ENCODE peak calls at places on chromosomes 6 and 20, in ten cellular contexts. U, R, G, F, S, M, N, B, Z and Q are unnamed samples.

GRCh38 chr20:18258126-18258860 is 30.0 kb upstream of the ZNF133 start:
- DNase-seq in U (no peak), R (no peak), G (no peak), F (no peak), S (no peak), M (no peak), N (no peak), B (no peak), Z (no peak), Q (no peak)

GRCh38 chr6:118299023-118299422 is 249.1 kb upstream of the PLN start:
- DNase-seq in U (no peak), R (no peak), G (no peak), F (no peak), S (no peak), M (no peak), N (no peak), B (no peak), Z (no peak), Q (peak)

GRCh38 chr6:45148711-45149341 is 179.3 kb upstream of the RUNX2 start:
- DNase-seq in U (no peak), R (no peak), G (no peak), F (no peak), S (peak), M (no peak), N (no peak), B (no peak), Z (no peak), Q (peak)

GRCh38 chr6:1311400-1312192 is at the start of gene FOXQ1:
- DNase-seq in U (no peak), R (peak), G (peak), F (no peak), S (no peak), M (peak), N (peak), B (peak), Z (no peak), Q (peak)

GRCh38 chr6:100664274-100665040 is 199.7 kb upstream of the SIM1 start:
- DNase-seq in U (no peak), R (no peak), G (no peak), F (no peak), S (peak), M (no peak), N (peak), B (peak), Z (no peak), Q (peak)

GRCh38 chr20:881051-881820 is 34.9 kb downstream of the ANGPT4 start:
- DNase-seq in U (no peak), R (no peak), G (peak), F (no peak), S (peak), M (peak), N (no peak), B (peak), Z (no peak), Q (peak)

GRCh38 chr6:32127717-32128592 is at the start of gene ATF6B:
- DNase-seq in U (peak), R (peak), G (peak), F (peak), S (peak), M (peak), N (peak), B (peak), Z (peak), Q (peak)

GRCh38 chr6:27127874-27128795 is 119.4 kb upstream of the PRSS16 start:
- DNase-seq in U (no peak), R (no peak), G (no peak), F (no peak), S (no peak), M (no peak), N (no peak), B (no peak), Z (no peak), Q (no peak)

GRCh38 chr6:6711832-6712231 is 123.3 kb downstream of the LY86 start:
- DNase-seq in U (no peak), R (peak), G (peak), F (no peak), S (no peak), M (no peak), N (no peak), B (no peak), Z (no peak), Q (no peak)

GRCh38 chr6:82362868-82363267 is 749 bp upstream of the TPBG start:
- DNase-seq in U (no peak), R (no peak), G (no peak), F (no peak), S (peak), M (no peak), N (no peak), B (peak), Z (no peak), Q (peak)

GRCh38 chr6:108914235-108915022 is 66.2 kb downstream of the ARMC2 start:
- DNase-seq in U (peak), R (no peak), G (peak), F (no peak), S (peak), M (peak), N (peak), B (peak), Z (no peak), Q (peak)

GRCh38 chr6:106444777-106445507 is 84.4 kb downstream of the CRYBG1 start:
- DNase-seq in U (no peak), R (peak), G (peak), F (no peak), S (peak), M (peak), N (peak), B (peak), Z (no peak), Q (peak)

GRCh38 chr6:140434761-140435160 is 1060.3 kb upstream of the CITED2 start:
- DNase-seq in U (no peak), R (no peak), G (no peak), F (no peak), S (no peak), M (no peak), N (no peak), B (peak), Z (no peak), Q (no peak)

GRCh38 chr6:28003661-28004060 is 46.6 kb downstream of the OR2B6 start:
- DNase-seq in U (no peak), R (no peak), G (no peak), F (no peak), S (no peak), M (no peak), N (no peak), B (no peak), Z (no peak), Q (no peak)

GRCh38 chr6:56491606-56492328 is 150.9 kb downstream of the DST start:
- DNase-seq in U (no peak), R (peak), G (no peak), F (no peak), S (peak), M (no peak), N (no peak), B (peak), Z (no peak), Q (peak)

GRCh38 chr20:46767127-46767761 is 57.8 kb downstream of the SLC2A10 start:
- DNase-seq in U (no peak), R (no peak), G (peak), F (no peak), S (peak), M (peak), N (peak), B (peak), Z (no peak), Q (peak)

GRCh38 chr6:105849741-105850140 is 236.4 kb upstream of the PRDM1 start:
- DNase-seq in U (no peak), R (no peak), G (no peak), F (no peak), S (no peak), M (no peak), N (no peak), B (no peak), Z (no peak), Q (no peak)

GRCh38 chr6:135647521-135647920 is 150.0 kb upstream of the AHI1 start:
- DNase-seq in U (no peak), R (no peak), G (peak), F (no peak), S (no peak), M (peak), N (no peak), B (no peak), Z (no peak), Q (no peak)

GRCh38 chr6:47496935-47497579 is 19.5 kb downstream of the CD2AP start:
- DNase-seq in U (no peak), R (no peak), G (no peak), F (no peak), S (no peak), M (no peak), N (no peak), B (no peak), Z (no peak), Q (no peak)

GRCh38 chr6:2464641-2465040 is 219.2 kb upstream of the GMDS start:
- DNase-seq in U (no peak), R (no peak), G (no peak), F (no peak), S (no peak), M (no peak), N (no peak), B (no peak), Z (no peak), Q (no peak)

GRCh38 chr6:119533603-119534279 is 184.2 kb upstream of the MAN1A1 start:
- DNase-seq in U (no peak), R (peak), G (no peak), F (no peak), S (peak), M (peak), N (peak), B (peak), Z (no peak), Q (peak)